ENCODE peak calls at places on chromosomes 12 and 14, in six cellular contexts. W, F, N, U, K and O are unnamed samples.

GRCh38 chr14:89430271-89430620 is 13.2 kb upstream of the FOXN3 start:
- DNase-seq in K (no peak), N (no peak), U (no peak), W (no peak), F (no peak), O (no peak)

GRCh38 chr12:129901256-129901655 is 2.6 kb downstream of the TMEM132D start:
- DNase-seq in W (no peak), F (no peak), N (no peak), K (no peak), U (no peak), O (no peak)

GRCh38 chr12:120628919-120629318 is 11.5 kb upstream of the CABP1 start:
- DNase-seq in U (no peak), W (no peak), N (no peak), K (no peak), F (peak; percentile 13), O (no peak)

GRCh38 chr12:94616217-94616729 is 34.1 kb downstream of the TMCC3 start:
- DNase-seq in K (no peak), W (no peak), U (no peak), N (no peak), F (no peak), O (no peak)

GRCh38 chr14:100901391-100902183 is 1.9 kb downstream of the RTL1 start:
- DNase-seq in F (no peak), U (no peak), K (peak; percentile 1), W (peak; percentile 56), N (no peak), O (peak; percentile 11)

GRCh38 chr12:65827827-65828231 is 3.5 kb downstream of the HMGA2 start:
- DNase-seq in F (no peak), W (no peak), U (no peak), K (no peak), N (no peak), O (no peak)

GRCh38 chr12:1500095-1500801 is 94.1 kb downstream of the FBXL14 start:
- DNase-seq in U (no peak), W (no peak), F (peak; percentile 71), K (no peak), N (peak; percentile 72), O (no peak)

GRCh38 chr12:67621112-67621511 is 27.4 kb upstream of the DYRK2 start:
- DNase-seq in U (no peak), K (no peak), W (no peak), F (no peak), N (no peak), O (no peak)

GRCh38 chr12:11658796-11659195 is 9.3 kb downstream of the ETV6 start:
- DNase-seq in U (no peak), K (no peak), W (no peak), N (no peak), F (no peak), O (no peak)

GRCh38 chr14:104892517-104893434 is 27.7 kb downstream of the CEP170B start:
- DNase-seq in F (peak; percentile 4), N (peak; percentile 8), K (no peak), U (no peak), W (peak; percentile 63), O (peak; percentile 5)

GRCh38 chr12:16349132-16349463 is 1.7 kb downstream of the MGST1 start:
- DNase-seq in K (peak; percentile 87), F (no peak), U (peak; percentile 80), N (no peak), W (peak; percentile 82), O (no peak)

GRCh38 chr12:111434680-111435338 is 29.1 kb downstream of the SH2B3 start:
- DNase-seq in F (peak; percentile 76), W (no peak), U (peak; percentile 49), N (peak; percentile 73), K (peak; percentile 70), O (peak; percentile 81)

GRCh38 chr14:44339256-44339655 is 167.8 kb downstream of the FSCB start:
- DNase-seq in K (no peak), W (no peak), N (no peak), F (no peak), U (no peak), O (no peak)

GRCh38 chr12:48221645-48222044 is 18.6 kb upstream of the OR10AD1 start:
- DNase-seq in U (no peak), F (no peak), W (no peak), K (no peak), N (no peak), O (no peak)

GRCh38 chr14:52063107-52063506 is 5.8 kb downstream of the NID2 start:
- DNase-seq in W (no peak), K (no peak), U (no peak), N (peak; percentile 37), F (peak; percentile 45), O (no peak)

GRCh38 chr14:100403802-100404201 is 80.7 kb downstream of the SLC25A47 start:
- DNase-seq in U (no peak), F (no peak), K (no peak), W (no peak), N (no peak), O (no peak)

GRCh38 chr14:34472706-34473279 is 10.8 kb upstream of the SPTSSA start:
- DNase-seq in N (no peak), F (no peak), W (no peak), K (no peak), U (no peak), O (no peak)

GRCh38 chr12:10941916-10942607 is 3.0 kb upstream of the TAS2R14 start:
- DNase-seq in W (no peak), N (no peak), K (peak; percentile 4), U (no peak), F (no peak), O (no peak)

GRCh38 chr12:115849262-115849943 is 428.1 kb downstream of the MED13L start:
- DNase-seq in F (no peak), N (no peak), W (no peak), U (no peak), K (no peak), O (no peak)

GRCh38 chr12:41944241-41944640 is 200.4 kb downstream of the GXYLT1 start:
- DNase-seq in N (no peak), U (no peak), K (no peak), W (no peak), F (no peak), O (no peak)

GRCh38 chr12:52213541-52214420 is 19.3 kb upstream of the KRT7 start:
- DNase-seq in W (peak; percentile 84), U (peak; percentile 70), F (peak; percentile 58), K (peak; percentile 89), N (peak; percentile 72), O (peak; percentile 78)

GRCh38 chr14:69572634-69573135 is 2.0 kb downstream of the CCDC177 start:
- DNase-seq in K (no peak), W (no peak), N (no peak), U (no peak), F (no peak), O (no peak)

GRCh38 chr14:35949933-35950332 is 123.8 kb downstream of the BRMS1L start:
- DNase-seq in U (no peak), K (peak; percentile 22), N (no peak), W (no peak), F (no peak), O (no peak)

GRCh38 chr12:42143401-42144173 is 1.1 kb downstream of the GXYLT1 start:
- DNase-seq in U (no peak), W (no peak), N (no peak), K (no peak), F (no peak), O (no peak)

GRCh38 chr14:81559385-81559784 is 25.7 kb upstream of the SEL1L start:
- DNase-seq in W (no peak), N (no peak), U (no peak), K (no peak), F (no peak), O (no peak)

GRCh38 chr12:70334742-70335141 is 31.3 kb upstream of the KCNMB4 start:
- DNase-seq in U (no peak), N (no peak), W (no peak), F (no peak), K (no peak), O (no peak)

GRCh38 chr14:53571589-53571988 is 385.0 kb downstream of the BMP4 start:
- DNase-seq in W (no peak), U (no peak), K (no peak), F (no peak), N (no peak), O (no peak)
- H3K4me1 ChIP-seq in W (no peaks in the 10 kb centered on the region), U (no peaks in the 10 kb centered on the region), K (no peaks in the 10 kb centered on the region), F (no peaks in the 10 kb centered on the region), N (no peaks in the 10 kb centered on the region), O (peaks cover 2% of the 10 kb centered on the region)

DNA sequence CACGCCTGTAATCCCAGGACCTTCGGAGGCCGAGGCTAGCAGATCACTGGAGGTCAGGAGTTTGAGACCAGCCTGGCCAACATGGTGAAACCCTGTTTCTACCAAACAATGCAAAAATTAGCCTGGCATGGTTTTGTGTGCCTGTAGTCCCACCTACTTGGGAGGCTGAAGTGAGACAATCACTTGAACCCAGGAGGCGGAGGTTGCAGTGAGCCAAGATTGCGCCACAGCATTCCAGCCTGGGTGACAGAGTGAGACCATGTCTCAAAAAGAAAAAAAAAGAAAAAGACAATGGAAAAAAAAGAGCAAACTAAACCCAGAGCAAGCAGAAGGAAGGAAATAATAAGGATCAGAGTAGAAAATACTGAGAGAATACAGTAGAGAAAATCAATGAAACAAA is 5.4 kb downstream of the CHURC1 start:
- DNase-seq in U (no peak), N (no peak), F (no peak), W (no peak), K (no peak), O (no peak)
- H3K4me1 ChIP-seq in U (peaks cover 47% of the 10 kb centered on the region), N (peaks cover 7% of the 10 kb centered on the region), F (peaks cover 56% of the 10 kb centered on the region), W (no peaks in the 10 kb centered on the region), K (peaks cover 19% of the 10 kb centered on the region), O (peaks cover 8% of the 10 kb centered on the region)

GRCh38 chr14:103542545-103543088 is 13.6 kb downstream of the TRMT61A start:
- DNase-seq in F (peak; percentile 50), N (peak; percentile 60), W (peak; percentile 91), U (no peak), K (no peak), O (peak; percentile 53)

GRCh38 chr14:103539056-103539825 is 10.2 kb downstream of the TRMT61A start:
- DNase-seq in U (no peak), N (no peak), F (no peak), W (no peak), K (no peak), O (no peak)

GRCh38 chr14:103541494-103541943 is 12.5 kb downstream of the TRMT61A start:
- DNase-seq in U (no peak), W (no peak), N (no peak), F (no peak), K (no peak), O (no peak)

GRCh38 chr14:103541944-103542544 is 13.0 kb downstream of the TRMT61A start:
- DNase-seq in N (no peak), F (no peak), K (no peak), W (no peak), U (no peak), O (peak; percentile 35)

GRCh38 chr14:103540816-103541493 is 12.0 kb downstream of the TRMT61A start:
- DNase-seq in U (no peak), N (no peak), F (no peak), K (no peak), W (no peak), O (no peak)
- H3K4me1 ChIP-seq in U (peaks cover 86% of the 10 kb centered on the region), N (peaks cover 58% of the 10 kb centered on the region), F (peaks cover 53% of the 10 kb centered on the region), K (peaks cover 48% of the 10 kb centered on the region), W (no peaks in the 10 kb centered on the region), O (peaks cover 29% of the 10 kb centered on the region)

DNA sequence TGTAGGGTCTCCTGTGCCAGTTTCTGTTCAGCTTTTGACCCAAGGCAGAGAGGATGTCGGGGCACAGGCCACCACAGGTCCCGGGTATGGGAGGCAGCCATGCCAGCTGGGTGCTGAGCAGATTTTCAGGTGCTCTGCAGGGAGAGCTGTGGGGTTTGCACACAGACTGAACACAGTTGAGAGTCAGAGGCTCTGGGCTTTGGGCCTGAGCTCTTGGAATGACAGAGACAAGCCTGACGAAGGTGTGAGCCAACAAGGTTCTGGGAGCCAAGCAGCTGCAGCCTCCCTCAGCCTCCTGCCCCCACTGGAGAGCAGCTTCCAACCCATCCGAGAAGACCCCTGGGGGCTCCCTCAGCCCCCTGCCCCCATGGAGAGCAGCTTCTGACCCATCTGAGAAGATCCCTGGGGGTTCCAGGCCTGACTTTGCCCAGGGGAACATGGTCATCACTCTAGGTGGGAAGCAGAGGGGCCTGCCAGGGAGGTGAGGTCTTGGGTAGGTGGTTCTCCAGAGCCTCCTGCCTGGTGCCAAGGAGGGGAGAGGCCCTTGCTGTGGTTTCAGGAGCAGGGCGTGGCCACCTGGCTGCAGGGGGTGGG is 13.8 kb downstream of the FBRSL1 start:
- DNase-seq in W (no peak), U (no peak), K (peak; percentile 77), N (no peak), F (no peak), O (no peak)
- H3K4me1 ChIP-seq in W (peaks cover 6% of the 10 kb centered on the region), U (peaks cover 89% of the 10 kb centered on the region), K (peaks cover 98% of the 10 kb centered on the region), N (peaks cover 83% of the 10 kb centered on the region), F (peaks cover 82% of the 10 kb centered on the region), O (peaks cover 42% of the 10 kb centered on the region)